ENCODE peak calls at places on chromosomes 2 and 18, in four cellular contexts. V is upper lobe of right lung, K is left ventricle myocardium inferior, M is tibial artery. L is an unnamed sample.

GRCh38 chr2:202052235-202052634 is 18.6 kb downstream of the FZD7 start:
- DNase-seq in V (no peak), M (no peak), K (no peak), L (no peak)

GRCh38 chr2:177316756-177317155 is 52.2 kb upstream of the NFE2L2 start:
- DNase-seq in K (no peak), M (no peak), V (no peak), L (no peak)

GRCh38 chr2:61161888-61162287 is at the start of gene C2orf74:
- DNase-seq in V (no peak), M (no peak), K (no peak), L (no peak)

GRCh38 chr2:102492006-102492405 is 19.0 kb downstream of the SLC9A4 start:
- DNase-seq in V (no peak), K (no peak), M (no peak), L (no peak)

GRCh38 chr2:191152841-191153240 is 2.0 kb upstream of the STAT4 start:
- DNase-seq in K (no peak), V (no peak), M (no peak), L (no peak)

GRCh38 chr2:106130251-106130998 is 63.7 kb downstream of the UXS1 start:
- DNase-seq in M (no peak), V (no peak), K (no peak), L (no peak)

GRCh38 chr18:52339891-52340371 is at the start of gene DCC:
- DNase-seq in M (no peak), V (no peak), K (no peak), L (no peak)

GRCh38 chr18:76968073-76968472 is 145.7 kb downstream of the ZNF236 start:
- DNase-seq in K (no peak), M (no peak), V (no peak), L (no peak)

GRCh38 chr18:26190506-26190905 is 35.7 kb upstream of the TAF4B start:
- DNase-seq in K (no peak), V (no peak), M (no peak), L (no peak)

GRCh38 chr2:37794717-37795116 is 123.3 kb upstream of the CDC42EP3 start:
- DNase-seq in K (no peak), M (no peak), V (no peak), L (no peak)

GRCh38 chr2:68548396-68548795 is 81.0 kb downstream of the APLF start:
- DNase-seq in M (no peak), K (no peak), V (no peak), L (no peak)

GRCh38 chr2:108061485-108062042 is 75.2 kb downstream of the SLC5A7 start:
- DNase-seq in K (no peak), M (no peak), V (no peak), L (no peak)

GRCh38 chr2:68925298-68925885 is 27.3 kb downstream of the GKN2 start:
- DNase-seq in V (no peak), M (no peak), K (no peak), L (no peak)

GRCh38 chr2:71215447-71215846 is 11.5 kb downstream of the PAIP2B start:
- DNase-seq in K (no peak), M (no peak), V (no peak), L (no peak)

GRCh38 chr2:113791697-113792590 is 35.5 kb upstream of the SLC35F5 start:
- DNase-seq in V (no peak), M (no peak), K (no peak), L (no peak)

GRCh38 chr2:97663962-97664635 is at the start of gene ACTR1B:
- DNase-seq in M (peak; percentile 99), K (peak; percentile 98), V (peak; percentile 99), L (peak; percentile 99)

GRCh38 chr18:79068946-79069791 is at the start of gene ATP9B:
- DNase-seq in K (peak; percentile 94), V (peak; percentile 98), M (peak; percentile 99), L (peak; percentile 99)

GRCh38 chr2:88016948-88017779 is 817 bp upstream of the RNU2-63P start:
- DNase-seq in V (peak; percentile 82), M (no peak), K (peak; percentile 34), L (peak; percentile 71)

GRCh38 chr2:172099472-172100079 is 3.1 kb downstream of the DLX2 start:
- DNase-seq in M (no peak), K (no peak), V (no peak), L (no peak)

GRCh38 chr2:172101707-172102158 is 967 bp downstream of the DLX2 start:
- DNase-seq in M (no peak), V (no peak), K (no peak), L (no peak)

GRCh38 chr2:172100080-172101007 is 2.4 kb downstream of the DLX2 start:
- DNase-seq in V (no peak), K (no peak), M (no peak), L (no peak)

GRCh38 chr2:172102159-172102857 is 392 bp downstream of the DLX2 start:
- DNase-seq in K (no peak), M (no peak), V (no peak), L (no peak)

DNA sequence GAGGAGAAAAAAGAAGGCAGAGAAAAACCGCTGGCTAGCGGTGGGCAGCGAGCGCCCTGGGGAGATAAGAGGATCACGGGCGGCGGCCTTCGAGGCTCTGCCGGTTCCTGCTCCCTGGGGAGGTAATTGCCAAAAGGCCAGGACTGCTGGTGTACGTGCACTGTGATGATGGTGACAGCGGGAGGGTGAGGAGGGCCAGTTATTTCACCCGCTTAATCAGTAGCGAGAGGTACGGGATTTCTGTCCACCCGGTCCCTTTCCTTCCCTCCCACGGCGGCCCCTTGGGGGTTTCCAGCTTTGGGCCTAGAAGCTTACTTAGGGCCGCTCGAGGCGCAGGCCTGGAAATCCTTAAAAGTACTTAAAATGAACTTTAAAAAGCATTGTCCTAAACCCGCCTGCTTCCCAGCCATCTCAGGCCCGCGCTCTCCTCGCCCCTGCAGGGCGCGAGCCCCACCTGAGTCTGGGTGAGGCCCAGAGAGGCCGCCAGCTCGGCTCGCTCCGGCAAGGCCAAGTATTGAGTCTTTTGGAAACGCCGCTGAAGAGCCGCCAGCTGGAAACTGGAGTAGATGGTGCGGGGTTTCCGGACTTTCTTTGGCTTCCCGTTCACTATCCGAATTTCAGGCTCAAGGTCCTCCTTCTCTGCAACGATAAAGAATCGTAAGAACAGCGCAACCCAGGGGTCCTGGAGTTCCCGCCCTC is 1.5 kb downstream of the DLX2 start:
- DNase-seq in M (no peak), V (no peak), K (no peak), L (peak; percentile 41)
- H3K4me3 ChIP-seq in M (no peak overlapping the region), V (no peak overlapping the region), K (peak overlapping the region; percentile 67), L (peak overlapping the region; percentile 1)

GRCh38 chr2:231189571-231190495 is 8.6 kb upstream of the ARMC9 start:
- DNase-seq in K (peak; percentile 62), V (peak; percentile 78), M (peak; percentile 94), L (peak; percentile 92)

GRCh38 chr2:231186325-231186724 is 12.1 kb upstream of the ARMC9 start:
- DNase-seq in V (no peak), M (no peak), K (no peak), L (no peak)

GRCh38 chr2:231188506-231189170 is 9.8 kb upstream of the ARMC9 start:
- DNase-seq in K (no peak), M (no peak), V (no peak), L (no peak)

GRCh38 chr2:231189171-231189530 is 9.3 kb upstream of the ARMC9 start:
- DNase-seq in K (no peak), M (no peak), V (no peak), L (peak; percentile 26)

DNA sequence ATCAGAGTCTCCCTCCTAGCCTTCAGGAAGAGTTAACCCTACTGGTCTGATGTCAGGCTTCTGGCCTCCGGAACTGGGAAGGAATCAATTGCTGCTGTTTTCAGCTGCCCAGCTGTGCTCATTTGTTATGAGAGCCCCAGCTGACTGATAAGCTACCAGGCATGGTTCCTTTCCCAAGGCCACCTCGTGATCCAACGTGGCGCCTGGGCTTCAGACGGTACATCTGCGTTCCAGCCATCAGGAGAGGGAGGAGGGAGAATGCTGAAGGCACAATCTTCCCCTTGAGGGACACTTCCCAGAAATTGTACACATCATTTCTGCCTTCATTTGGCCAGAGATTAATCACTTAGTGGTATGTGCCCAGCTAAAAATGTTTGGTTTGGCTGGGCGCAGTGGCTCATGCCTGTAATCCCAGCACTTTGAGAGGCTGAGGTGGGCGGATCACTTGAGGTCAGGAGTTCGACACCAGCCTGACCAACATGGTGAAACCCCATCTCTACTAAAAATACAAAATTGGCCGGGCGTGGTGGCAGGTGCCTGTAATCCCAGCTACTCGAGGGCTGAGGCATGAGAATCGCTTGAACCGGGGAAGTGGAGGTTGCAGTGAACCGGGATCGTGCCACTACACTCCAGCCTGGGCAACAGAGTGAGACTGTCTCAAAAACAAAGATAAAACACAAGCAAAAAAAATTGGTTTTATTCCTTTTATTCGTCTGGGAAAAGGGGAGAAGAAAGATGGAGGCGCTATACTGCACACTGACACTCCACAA is 10.5 kb upstream of the ARMC9 start:
- DNase-seq in V (no peak), K (peak; percentile 47), M (peak; percentile 93), L (peak; percentile 90)
- H3K27ac ChIP-seq in V (peak overlapping the region; percentile 55), K (peak overlapping the region; percentile 93), M (peak overlapping the region; percentile 98), L (no peak overlapping the region)

GRCh38 chr2:172088245-172089004 is 3.1 kb downstream of the DLX1 start:
- DNase-seq in M (no peak), V (no peak), K (no peak), L (no peak)
- H3K4me3 ChIP-seq in M (no peak overlapping the region), V (no peak overlapping the region), K (no peak overlapping the region), L (peak overlapping the region; percentile 4)

GRCh38 chr2:16626497-16626896 is 39.1 kb downstream of the CYRIA start:
- DNase-seq in M (no peak), V (no peak), K (no peak), L (peak; percentile 52)

GRCh38 chr2:16626997-16627605 is 38.5 kb downstream of the CYRIA start:
- DNase-seq in M (no peak), K (no peak), V (no peak), L (no peak)

GRCh38 chr2:16625201-16625729 is 40.4 kb downstream of the CYRIA start:
- DNase-seq in M (peak; percentile 73), K (no peak), V (peak; percentile 67), L (peak; percentile 66)

GRCh38 chr2:16624419-16624745 is 41.3 kb downstream of the CYRIA start:
- DNase-seq in V (no peak), K (no peak), M (no peak), L (no peak)

GRCh38 chr2:16625759-16626158 is 39.9 kb downstream of the CYRIA start:
- DNase-seq in M (no peak), K (no peak), V (no peak), L (no peak)
- H3K27ac ChIP-seq in M (no peak overlapping the region), K (peak overlapping the region; percentile 82), V (peak overlapping the region; percentile 81), L (peak overlapping the region; percentile 77)

DNA sequence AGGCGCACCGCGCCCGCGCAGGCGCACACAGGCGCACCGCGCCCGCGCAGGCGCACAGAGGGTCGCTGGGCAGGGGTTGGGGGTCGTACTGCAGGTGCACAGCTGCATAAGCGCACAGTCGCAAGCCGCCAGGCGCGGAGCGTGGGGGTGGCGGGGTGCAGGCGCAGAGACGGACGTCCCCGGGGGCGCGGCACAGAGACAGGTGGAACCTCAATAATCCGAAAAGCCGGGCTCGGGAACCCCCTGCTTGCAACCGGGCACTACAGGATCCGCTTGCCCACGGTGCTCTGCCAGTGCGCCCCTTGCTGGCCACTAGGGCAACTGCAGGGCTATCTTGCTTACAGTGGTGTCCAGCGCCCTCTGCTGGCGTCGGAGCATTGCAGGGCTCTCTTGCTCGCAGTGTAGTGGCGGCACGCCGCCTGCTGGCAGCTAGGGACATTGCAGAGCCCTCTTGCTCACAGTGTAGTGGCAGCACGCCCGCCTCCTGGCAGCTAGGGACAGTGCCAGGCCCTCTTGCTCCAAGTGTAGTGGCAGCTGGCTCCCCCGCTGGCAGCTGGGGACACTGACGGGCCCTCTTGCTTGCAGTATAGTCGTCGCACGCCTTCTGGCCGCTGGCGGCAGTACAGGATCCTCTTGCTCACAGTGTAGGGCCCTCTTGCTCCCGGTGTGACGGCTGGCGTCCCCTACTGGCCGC is 34.9 kb downstream of the FAM110C start:
- DNase-seq in M (peak; percentile 73), K (peak; percentile 49), V (peak; percentile 89), L (peak; percentile 90)
- H3K4me3 ChIP-seq in M (no peak overlapping the region), K (peak overlapping the region; percentile 43), V (no peak overlapping the region), L (no peak overlapping the region)

L was measured in right cardiac atrium.